ENCODE peak calls at places on chromosomes 7 and 10, in eight cellular contexts. D is cardiac muscle cell; S is naive thymus-derived CD8-positive, alpha-beta T cell; W is NCI-H748 treated with DMSO at 0.1 percent for 48 hours; Y is CD8-positive, alpha-beta memory T cell; F is NB4; A is activated CD4-positive, CD25-positive, alpha-beta regulatory T cell; X is stimulated activated CD4-positive, alpha-beta T cell treated with anti-CD3 and anti-CD28 coated beads, Interleukin-15, amount 100 ng/mL, for 48 hours. H is an unnamed sample.

GRCh38 chr7:155378959-155379871 is 78.7 kb upstream of the EN2 start:
- DNase-seq in D (no peak), X (no peak), F (peak), A (no peak), W (no peak), Y (no peak), S (no peak), H (no peak)

GRCh38 chr10:88379575-88379974 is 203.5 kb downstream of the RNLS start:
- DNase-seq in W (no peak), X (no peak), Y (no peak), D (peak), F (peak), S (no peak), A (no peak), H (no peak)

GRCh38 chr7:52431082-52431815 is 604.2 kb upstream of the POM121L12 start:
- DNase-seq in A (no peak), S (no peak), D (no peak), X (no peak), Y (no peak), F (no peak), W (no peak), H (no peak)

GRCh38 chr10:71029411-71029881 is 141.1 kb upstream of the PCBD1 start:
- DNase-seq in W (no peak), D (no peak), A (no peak), S (no peak), Y (no peak), F (no peak), X (no peak), H (no peak)

GRCh38 chr7:2633538-2634264 is 1.9 kb downstream of the TTYH3 start:
- DNase-seq in W (no peak), S (no peak), F (peak), A (no peak), Y (no peak), X (no peak), D (peak), H (no peak)

GRCh38 chr7:12721286-12721830 is 33.9 kb downstream of the ARL4A start:
- DNase-seq in D (no peak), S (no peak), A (no peak), W (no peak), X (no peak), F (no peak), Y (no peak), H (no peak)

GRCh38 chr7:65268782-65269149 is 104.9 kb upstream of the ZNF92 start:
- DNase-seq in F (no peak), A (no peak), S (no peak), X (no peak), Y (no peak), W (no peak), D (no peak), H (no peak)

GRCh38 chr10:28410420-28411135 is 107.7 kb upstream of the MPP7 start:
- DNase-seq in W (no peak), X (no peak), A (no peak), Y (no peak), D (peak), S (no peak), F (no peak), H (no peak)